ENCODE peak calls at places on chromosomes 16 and 17, in nine cellular contexts. K, W, C, S, G, H, B, T and E are unnamed samples.

GRCh38 chr16:57531635-57532220 is 4.6 kb downstream of the CCDC102A start:
- DNase-seq in K (no peak), W (no peak), C (no peak), S (no peak), G (no peak), H (peak; percentile 31), B (no peak), T (no peak), E (no peak)

GRCh38 chr17:21240375-21241055 is 12.7 kb downstream of the NATD1 start:
- DNase-seq in K (no peak), W (no peak), C (no peak), S (no peak), G (no peak), H (no peak), B (no peak), T (no peak), E (no peak)

GRCh38 chr17:32482568-32483320 is 4.0 kb upstream of the CDK5R1 start:
- DNase-seq in K (no peak), W (no peak), C (no peak), S (no peak), G (no peak), H (no peak), B (no peak), T (no peak), E (no peak)

GRCh38 chr17:72123964-72124791 is 3.4 kb downstream of the SOX9 start:
- DNase-seq in K (no peak), W (no peak), C (peak; percentile 53), S (no peak), G (peak; percentile 57), H (no peak), B (peak; percentile 48), T (no peak), E (no peak)

GRCh38 chr16:86396318-86396882 is 113.9 kb upstream of the FOXF1 start:
- DNase-seq in K (no peak), W (no peak), C (peak; percentile 96), S (no peak), G (peak; percentile 81), H (no peak), B (no peak), T (no peak), E (no peak)

GRCh38 chr16:26863971-26864370 is 202.8 kb upstream of the C16orf82 start:
- DNase-seq in K (no peak), W (peak; percentile 36), C (no peak), S (no peak), G (peak; percentile 7), H (no peak), B (no peak), T (no peak), E (no peak)

GRCh38 chr16:79601978-79602609 is 1.6 kb upstream of the MAF start:
- DNase-seq in K (peak; percentile 31), W (peak; percentile 75), C (peak; percentile 65), S (peak; percentile 28), G (peak; percentile 90), H (peak; percentile 89), B (peak; percentile 82), T (peak; percentile 78), E (peak; percentile 85)

GRCh38 chr17:5329784-5330557 is 47.9 kb downstream of the RABEP1 start:
- DNase-seq in K (no peak), W (no peak), C (peak; percentile 25), S (no peak), G (no peak), H (no peak), B (no peak), T (no peak), E (no peak)

GRCh38 chr17:79836952-79837887 is 2.0 kb downstream of the CBX4 start:
- DNase-seq in K (peak; percentile 75), W (no peak), C (peak; percentile 69), S (no peak), G (peak; percentile 83), H (peak; percentile 96), B (peak; percentile 89), T (no peak), E (peak; percentile 96)

GRCh38 chr17:12242390-12242954 is 221.8 kb downstream of the MAP2K4 start:
- DNase-seq in K (no peak), W (no peak), C (no peak), S (no peak), G (no peak), H (no peak), B (no peak), T (no peak), E (peak; percentile 4)

GRCh38 chr16:80997139-80997798 is 9.4 kb downstream of the CMC2 start:
- DNase-seq in K (peak; percentile 12), W (no peak), C (peak; percentile 53), S (no peak), G (no peak), H (no peak), B (peak; percentile 28), T (no peak), E (no peak)

GRCh38 chr17:33497623-33498022 is 204.5 kb upstream of the ASIC2 start:
- DNase-seq in K (no peak), W (no peak), C (no peak), S (no peak), G (no peak), H (no peak), B (no peak), T (no peak), E (no peak)

GRCh38 chr17:27378482-27379200 is 77.6 kb upstream of the KSR1 start:
- DNase-seq in K (no peak), W (no peak), C (peak; percentile 41), S (no peak), G (peak; percentile 18), H (no peak), B (no peak), T (no peak), E (no peak)

GRCh38 chr17:76383645-76384221 is 676 bp upstream of the SPHK1 start:
- DNase-seq in K (peak; percentile 82), W (no peak), C (peak; percentile 66), S (peak; percentile 59), G (peak; percentile 73), H (no peak), B (peak; percentile 37), T (no peak), E (peak; percentile 42)

GRCh38 chr16:68086860-68087268 is 1.7 kb downstream of the NFATC3 start:
- DNase-seq in K (peak; percentile 53), W (no peak), C (peak; percentile 9), S (no peak), G (no peak), H (no peak), B (no peak), T (no peak), E (no peak)

GRCh38 chr17:46031440-46031839 is 32.4 kb downstream of the STH start:
- DNase-seq in K (no peak), W (no peak), C (no peak), S (no peak), G (no peak), H (no peak), B (no peak), T (no peak), E (peak; percentile 20)

GRCh38 chr16:58501242-58502131 is 1.5 kb downstream of the NDRG4 start:
- DNase-seq in K (no peak), W (peak; percentile 44), C (peak; percentile 16), S (no peak), G (peak; percentile 73), H (no peak), B (peak; percentile 51), T (no peak), E (peak; percentile 85)